ENCODE peak calls at places on chromosome 18, in four cellular contexts. Z, B, K and L are unnamed samples.

GRCh38 chr18:24199563-24199962 is 60.7 kb downstream of the CABYR start:
- DNase-seq in Z (no peak), B (no peak), K (no peak), L (no peak)

GRCh38 chr18:8319798-8320477 is 289.3 kb upstream of the RAB12 start:
- DNase-seq in B (no peak), K (no peak), Z (no peak), L (no peak)

GRCh38 chr18:62720766-62721613 is 5.6 kb downstream of the PHLPP1 start:
- DNase-seq in K (no peak), B (no peak), Z (no peak), L (no peak)

GRCh38 chr18:79962835-79963657 is 1.4 kb upstream of the HSBP1L1 start:
- DNase-seq in Z (no peak), B (no peak), K (no peak), L (no peak)

GRCh38 chr18:5398269-5398668 is 102.7 kb upstream of the ZBTB14 start:
- DNase-seq in Z (no peak), K (no peak), B (no peak), L (no peak)

GRCh38 chr18:53567935-53568574 is 656.4 kb downstream of the MBD2 start:
- DNase-seq in K (no peak), B (no peak), Z (no peak), L (no peak)

GRCh38 chr18:48126240-48126639 is 195.8 kb upstream of the SMAD2 start:
- DNase-seq in Z (no peak), K (no peak), B (no peak), L (no peak)

GRCh38 chr18:13232971-13233565 is 14.5 kb downstream of the LDLRAD4 start:
- DNase-seq in B (no peak), K (no peak), Z (no peak), L (no peak)

GRCh38 chr18:60047556-60047955 is 147.8 kb downstream of the PMAIP1 start:
- DNase-seq in B (no peak), K (no peak), Z (no peak), L (no peak)

GRCh38 chr18:29960539-29960938 is 1082.0 kb downstream of the DSC3 start:
- DNase-seq in B (no peak), Z (no peak), K (no peak), L (no peak)

GRCh38 chr18:44823782-44824181 is 143.1 kb downstream of the SETBP1 start:
- DNase-seq in Z (no peak), K (no peak), B (no peak), L (no peak)

GRCh38 chr18:6566338-6566911 is 151.7 kb upstream of the L3MBTL4 start:
- DNase-seq in Z (no peak), K (no peak), B (no peak), L (no peak)

GRCh38 chr18:63095768-63096167 is 223.8 kb downstream of the BCL2 start:
- DNase-seq in B (no peak), K (no peak), Z (no peak), L (no peak)

GRCh38 chr18:63267990-63268721 is 51.4 kb downstream of the BCL2 start:
- DNase-seq in Z (no peak), B (no peak), K (no peak), L (no peak)

GRCh38 chr18:26545737-26546136 is 2.6 kb downstream of the KCTD1 start:
- DNase-seq in K (no peak), B (no peak), Z (no peak), L (no peak)

GRCh38 chr18:5237083-5237722 is 40.1 kb upstream of the AKAIN1 start:
- DNase-seq in Z (no peak), K (no peak), B (no peak), L (peak)

GRCh38 chr18:40529478-40529877 is 1425.6 kb upstream of the PIK3C3 start:
- DNase-seq in B (no peak), Z (no peak), K (no peak), L (no peak)